ENCODE peak calls at places on chromosomes 16 and 17, in eight cellular contexts. One of them, this sample, is unnamed. For H3K4me1 and H3K9me3, the result is how much of the 10 kb centered on the place peaks cover.

GRCh38 chr17:78839762-78840529 is 668 bp downstream of the USP36 start:
- DNase-seq in breast epithelium: no peak
- DNase-seq in tibial nerve: no peak
- DNase-seq in heart left ventricle: peak
- DNase-seq in transverse colon: peak
- DNase-seq in heart right ventricle: no peak
- DNase-seq in colonic mucosa: peak
- DNase-seq in mammary epithelial cell: peak
- DNase-seq in this sample: peak

GRCh38 chr17:8366231-8366630 is 10.3 kb downstream of the KRABD2 start:
- DNase-seq in breast epithelium: no peak
- DNase-seq in tibial nerve: no peak
- DNase-seq in heart left ventricle: no peak
- DNase-seq in transverse colon: no peak
- DNase-seq in heart right ventricle: no peak
- DNase-seq in colonic mucosa: no peak
- DNase-seq in mammary epithelial cell: no peak
- DNase-seq in this sample: no peak

GRCh38 chr16:35431829-35432663 is 1972.6 kb downstream of the TP53TG3F start:
- DNase-seq in breast epithelium: no peak
- DNase-seq in tibial nerve: no peak
- DNase-seq in heart left ventricle: no peak
- DNase-seq in transverse colon: no peak
- DNase-seq in heart right ventricle: no peak
- DNase-seq in colonic mucosa: no peak
- DNase-seq in mammary epithelial cell: no peak
- DNase-seq in this sample: no peak

GRCh38 chr16:3959148-3959547 is 78.6 kb upstream of the CREBBP start:
- DNase-seq in breast epithelium: no peak
- DNase-seq in tibial nerve: no peak
- DNase-seq in heart left ventricle: no peak
- DNase-seq in transverse colon: no peak
- DNase-seq in heart right ventricle: no peak
- DNase-seq in colonic mucosa: no peak
- DNase-seq in mammary epithelial cell: peak
- DNase-seq in this sample: peak

GRCh38 chr16:72241930-72242329 is 70.0 kb upstream of the PMFBP1 start:
- DNase-seq in breast epithelium: no peak
- DNase-seq in tibial nerve: peak
- DNase-seq in heart left ventricle: no peak
- DNase-seq in transverse colon: peak
- DNase-seq in heart right ventricle: no peak
- DNase-seq in colonic mucosa: peak
- DNase-seq in mammary epithelial cell: peak
- DNase-seq in this sample: peak

GRCh38 chr17:73250851-73251640 is 10.6 kb downstream of the CPSF4L start:
- DNase-seq in breast epithelium: no peak
- DNase-seq in tibial nerve: no peak
- DNase-seq in heart left ventricle: no peak
- DNase-seq in transverse colon: no peak
- DNase-seq in heart right ventricle: no peak
- DNase-seq in colonic mucosa: no peak
- DNase-seq in mammary epithelial cell: no peak
- DNase-seq in this sample: no peak

GRCh38 chr16:17832738-17833137 is 362.0 kb upstream of the XYLT1 start:
- DNase-seq in breast epithelium: no peak
- DNase-seq in tibial nerve: no peak
- DNase-seq in heart left ventricle: no peak
- DNase-seq in transverse colon: no peak
- DNase-seq in heart right ventricle: no peak
- DNase-seq in colonic mucosa: no peak
- DNase-seq in mammary epithelial cell: peak
- DNase-seq in this sample: no peak

GRCh38 chr17:73533127-73533526 is 111.1 kb downstream of the SDK2 start:
- DNase-seq in breast epithelium: no peak
- DNase-seq in tibial nerve: no peak
- DNase-seq in heart left ventricle: peak
- DNase-seq in transverse colon: no peak
- DNase-seq in heart right ventricle: peak
- DNase-seq in colonic mucosa: no peak
- DNase-seq in mammary epithelial cell: no peak
- DNase-seq in this sample: no peak

GRCh38 chr16:67296422-67296821 is 17.1 kb downstream of the PLEKHG4 start:
- DNase-seq in breast epithelium: no peak
- DNase-seq in tibial nerve: no peak
- DNase-seq in heart left ventricle: no peak
- DNase-seq in transverse colon: no peak
- DNase-seq in heart right ventricle: no peak
- DNase-seq in colonic mucosa: no peak
- DNase-seq in mammary epithelial cell: peak
- DNase-seq in this sample: no peak

GRCh38 chr16:12027091-12027490 is 50.6 kb downstream of the SNX29 start:
- DNase-seq in breast epithelium: no peak
- DNase-seq in tibial nerve: no peak
- DNase-seq in heart left ventricle: no peak
- DNase-seq in transverse colon: no peak
- DNase-seq in heart right ventricle: no peak
- DNase-seq in colonic mucosa: no peak
- DNase-seq in mammary epithelial cell: peak
- DNase-seq in this sample: peak

GRCh38 chr16:1327619-1327947 is 5.9 kb upstream of the BAIAP3 start:
- DNase-seq in breast epithelium: no peak
- DNase-seq in tibial nerve: no peak
- DNase-seq in heart left ventricle: no peak
- DNase-seq in transverse colon: no peak
- DNase-seq in heart right ventricle: no peak
- DNase-seq in colonic mucosa: no peak
- DNase-seq in mammary epithelial cell: no peak
- DNase-seq in this sample: no peak

GRCh38 chr16:85473909-85474640 is 139.0 kb upstream of the GSE1 start:
- DNase-seq in breast epithelium: no peak
- DNase-seq in tibial nerve: no peak
- DNase-seq in heart left ventricle: no peak
- DNase-seq in transverse colon: no peak
- DNase-seq in heart right ventricle: no peak
- DNase-seq in colonic mucosa: no peak
- DNase-seq in mammary epithelial cell: no peak
- DNase-seq in this sample: no peak

GRCh38 chr17:42846594-42847280 is 2.4 kb downstream of the AOC2 start:
- DNase-seq in breast epithelium: no peak
- DNase-seq in tibial nerve: no peak
- DNase-seq in heart left ventricle: no peak
- DNase-seq in transverse colon: no peak
- DNase-seq in heart right ventricle: no peak
- DNase-seq in colonic mucosa: no peak
- DNase-seq in mammary epithelial cell: peak
- DNase-seq in this sample: no peak

GRCh38 chr17:47632991-47633390 is 16.7 kb upstream of the KPNB1 start:
- DNase-seq in breast epithelium: no peak
- DNase-seq in tibial nerve: no peak
- DNase-seq in heart left ventricle: no peak
- DNase-seq in transverse colon: no peak
- DNase-seq in heart right ventricle: no peak
- DNase-seq in colonic mucosa: no peak
- DNase-seq in mammary epithelial cell: no peak
- DNase-seq in this sample: no peak

GRCh38 chr17:81086789-81087551 is 52.0 kb downstream of the BAIAP2 start:
- DNase-seq in breast epithelium: no peak
- DNase-seq in tibial nerve: no peak
- DNase-seq in heart left ventricle: no peak
- DNase-seq in transverse colon: peak
- DNase-seq in heart right ventricle: no peak
- DNase-seq in colonic mucosa: peak
- DNase-seq in mammary epithelial cell: peak
- DNase-seq in this sample: no peak

GRCh38 chr16:89545831-89546574 is 14.5 kb upstream of the RPL13 start:
- DNase-seq in breast epithelium: no peak
- DNase-seq in tibial nerve: no peak
- DNase-seq in heart left ventricle: no peak
- DNase-seq in transverse colon: peak
- DNase-seq in heart right ventricle: no peak
- DNase-seq in colonic mucosa: peak
- DNase-seq in mammary epithelial cell: no peak
- DNase-seq in this sample: peak

GRCh38 chr17:46078675-46079074 is 79.6 kb downstream of the STH start:
- DNase-seq in breast epithelium: no peak
- DNase-seq in tibial nerve: no peak
- DNase-seq in heart left ventricle: no peak
- DNase-seq in transverse colon: no peak
- DNase-seq in heart right ventricle: no peak
- DNase-seq in colonic mucosa: no peak
- DNase-seq in mammary epithelial cell: no peak
- DNase-seq in this sample: no peak

GRCh38 chr16:51085271-51085670 is 65.8 kb downstream of the SALL1 start:
- DNase-seq in breast epithelium: no peak
- DNase-seq in tibial nerve: no peak
- DNase-seq in heart left ventricle: no peak
- DNase-seq in transverse colon: no peak
- DNase-seq in heart right ventricle: no peak
- DNase-seq in colonic mucosa: no peak
- DNase-seq in mammary epithelial cell: no peak
- DNase-seq in this sample: no peak

GRCh38 chr16:50394215-50394802 is 25.5 kb upstream of the BRD7 start:
- DNase-seq in breast epithelium: no peak
- DNase-seq in tibial nerve: no peak
- DNase-seq in heart left ventricle: no peak
- DNase-seq in transverse colon: no peak
- DNase-seq in heart right ventricle: no peak
- DNase-seq in colonic mucosa: no peak
- DNase-seq in mammary epithelial cell: no peak
- DNase-seq in this sample: no peak

GRCh38 chr16:30927789-30928378 is 4.5 kb downstream of the FBXL19 start:
- DNase-seq in breast epithelium: no peak
- DNase-seq in tibial nerve: no peak
- DNase-seq in heart left ventricle: peak
- DNase-seq in transverse colon: peak
- DNase-seq in heart right ventricle: peak
- DNase-seq in colonic mucosa: peak
- DNase-seq in mammary epithelial cell: peak
- DNase-seq in this sample: peak

GRCh38 chr17:58331815-58332719 is 3.5 kb upstream of the TSPOAP1 start:
- DNase-seq in breast epithelium: no peak
- DNase-seq in tibial nerve: peak
- DNase-seq in heart left ventricle: peak
- DNase-seq in transverse colon: peak
- DNase-seq in heart right ventricle: peak
- DNase-seq in colonic mucosa: peak
- DNase-seq in mammary epithelial cell: no peak
- DNase-seq in this sample: no peak

GRCh38 chr16:57570301-57571070 is 28.0 kb downstream of the ADGRG5 start:
- DNase-seq in breast epithelium: no peak
- DNase-seq in tibial nerve: no peak
- DNase-seq in heart left ventricle: no peak
- DNase-seq in transverse colon: no peak
- DNase-seq in heart right ventricle: no peak
- DNase-seq in colonic mucosa: no peak
- DNase-seq in mammary epithelial cell: no peak
- DNase-seq in this sample: no peak

GRCh38 chr16:4597174-4597573 is 17.5 kb downstream of the UBALD1 start:
- DNase-seq in breast epithelium: no peak
- DNase-seq in tibial nerve: no peak
- DNase-seq in heart left ventricle: no peak
- DNase-seq in transverse colon: no peak
- DNase-seq in heart right ventricle: no peak
- DNase-seq in colonic mucosa: no peak
- DNase-seq in mammary epithelial cell: peak
- DNase-seq in this sample: peak

GRCh38 chr17:64329571-64329970 is 61.1 kb downstream of the PECAM1 start:
- DNase-seq in breast epithelium: no peak
- DNase-seq in tibial nerve: no peak
- DNase-seq in heart left ventricle: no peak
- DNase-seq in transverse colon: no peak
- DNase-seq in heart right ventricle: no peak
- DNase-seq in colonic mucosa: no peak
- DNase-seq in mammary epithelial cell: no peak
- DNase-seq in this sample: no peak
- H3K4me1 ChIP-seq in breast epithelium: under half
- H3K4me1 ChIP-seq in tibial nerve: under half
- H3K4me1 ChIP-seq in heart left ventricle: half or more
- H3K4me1 ChIP-seq in transverse colon: under half
- H3K4me1 ChIP-seq in heart right ventricle: half or more
- H3K4me1 ChIP-seq in colonic mucosa: under half
- H3K4me1 ChIP-seq in mammary epithelial cell: under half
- H3K4me1 ChIP-seq in this sample: under half

GRCh38 chr16:88284101-88284500 is 98.7 kb upstream of the ZNF469 start:
- DNase-seq in breast epithelium: no peak
- DNase-seq in tibial nerve: no peak
- DNase-seq in heart left ventricle: no peak
- DNase-seq in transverse colon: no peak
- DNase-seq in heart right ventricle: no peak
- DNase-seq in colonic mucosa: no peak
- DNase-seq in mammary epithelial cell: no peak
- DNase-seq in this sample: no peak
- H3K9me3 ChIP-seq in breast epithelium: under half
- H3K9me3 ChIP-seq in tibial nerve: under half
- H3K9me3 ChIP-seq in heart left ventricle: under half
- H3K9me3 ChIP-seq in transverse colon: under half
- H3K9me3 ChIP-seq in heart right ventricle: under half
- H3K9me3 ChIP-seq in colonic mucosa: under half
- H3K9me3 ChIP-seq in mammary epithelial cell: under half
- H3K9me3 ChIP-seq in this sample: under half

DNA sequence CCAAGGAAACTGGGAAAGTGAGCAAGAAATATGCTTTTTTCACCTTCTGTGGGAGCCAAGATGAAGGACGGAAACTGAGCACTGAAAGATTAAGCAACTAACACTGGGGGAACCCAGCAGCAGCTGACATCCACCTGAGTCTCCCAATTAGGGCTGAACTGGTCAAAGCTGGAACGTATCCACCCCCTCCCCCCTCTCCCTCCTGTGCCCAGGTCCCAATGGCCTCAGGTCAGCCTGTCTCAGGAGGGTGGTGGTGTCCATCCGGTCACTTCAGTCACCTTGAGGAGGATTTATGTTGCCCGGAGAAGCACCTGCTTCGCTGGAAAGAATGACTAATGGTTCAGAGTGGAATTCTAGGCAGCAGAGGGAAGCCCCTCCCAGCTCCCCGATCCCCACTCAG is 10.0 kb downstream of the PEMT start:
- DNase-seq in breast epithelium: no peak
- DNase-seq in tibial nerve: no peak
- DNase-seq in heart left ventricle: no peak
- DNase-seq in transverse colon: no peak
- DNase-seq in heart right ventricle: no peak
- DNase-seq in colonic mucosa: no peak
- DNase-seq in mammary epithelial cell: no peak
- DNase-seq in this sample: no peak
- TF ChIP-seq CTCF in breast epithelium: no peak
- TF ChIP-seq CTCF in tibial nerve: no peak
- TF ChIP-seq CTCF in heart left ventricle: no peak
- TF ChIP-seq CTCF in transverse colon: no peak
- TF ChIP-seq CTCF in heart right ventricle: no peak
- TF ChIP-seq CTCF in colonic mucosa: no peak
- TF ChIP-seq CTCF in mammary epithelial cell: no peak
- TF ChIP-seq CTCF in this sample: no peak

DNA sequence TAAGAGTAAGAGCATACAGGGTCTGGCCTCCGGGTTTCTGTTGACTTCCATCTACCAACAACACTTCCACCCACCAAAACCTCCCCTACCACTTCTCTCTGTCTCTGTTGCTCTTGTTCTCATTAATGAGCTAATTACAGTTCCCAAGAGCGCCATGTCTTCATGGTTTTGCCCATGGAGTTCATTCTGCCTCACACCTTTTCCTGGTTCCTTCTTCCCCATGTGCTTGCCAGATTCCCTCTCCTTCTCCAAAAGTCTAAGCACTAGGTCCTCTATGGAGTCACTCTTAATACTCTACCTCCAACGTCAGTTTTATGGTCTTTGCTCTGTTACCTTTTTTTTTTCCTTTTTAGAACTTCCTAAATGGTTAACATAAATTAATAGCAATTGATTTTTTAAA is 92.8 kb downstream of the MYO1D start:
- DNase-seq in breast epithelium: no peak
- DNase-seq in tibial nerve: no peak
- DNase-seq in heart left ventricle: no peak
- DNase-seq in transverse colon: no peak
- DNase-seq in heart right ventricle: no peak
- DNase-seq in colonic mucosa: no peak
- DNase-seq in mammary epithelial cell: no peak
- DNase-seq in this sample: no peak
- H3K4me1 ChIP-seq in breast epithelium: under half
- H3K4me1 ChIP-seq in tibial nerve: under half
- H3K4me1 ChIP-seq in heart left ventricle: under half
- H3K4me1 ChIP-seq in transverse colon: under half
- H3K4me1 ChIP-seq in heart right ventricle: under half
- H3K4me1 ChIP-seq in colonic mucosa: under half
- H3K4me1 ChIP-seq in mammary epithelial cell: under half
- H3K4me1 ChIP-seq in this sample: under half

This sample was measured in body of pancreas.